ENCODE peak calls at places on chromosomes 12 and 14, in nine cellular contexts. H is activated T-helper 1 cell treated with anti-CD3 and anti-CD28 coated beads, Interleukin-12 subunit alpha, Interleukin-12 subunit beta, Interleukin-2, Interleukin-4 antibody, amounts not matched to agents 30 ng/mL and 10 ng/mL and 1 ng/mL, durations not matched to agents 14 hours and 24 hours and 36 hours; K is dorsolateral prefrontal cortex; U is transverse colon; R is mucosa of gallbladder; Y is stimulated activated CD4-positive, alpha-beta T cell treated with anti-CD3 and anti-CD28 coated beads, Interleukin-4, amount 100 ng/mL, for 4 hours; X is CD4-positive, CD25-positive, alpha-beta regulatory T cell; Z is body of pancreas; Q is AG09309. D is an unnamed sample.

GRCh38 chr14:90697577-90698206 is 118.5 kb downstream of the TTC7B start:
- DNase-seq in U (peak), K (peak), Z (peak), X (peak), R (peak), Q (peak), H (peak), Y (peak), D (peak)

GRCh38 chr14:65866422-65866821 is 453.9 kb downstream of the FUT8 start:
- DNase-seq in U (no peak), X (no peak), Y (no peak), R (no peak), H (no peak), Z (no peak), K (no peak), Q (peak), D (no peak)

GRCh38 chr14:61466249-61466904 is 145.0 kb downstream of the PRKCH start:
- DNase-seq in H (no peak), U (peak), K (no peak), Q (peak), X (no peak), Z (peak), R (peak), Y (no peak), D (no peak)

GRCh38 chr14:105474478-105475268 is at the start of gene CRIP2:
- DNase-seq in R (no peak), H (peak), Z (no peak), K (no peak), X (no peak), Q (no peak), Y (no peak), U (no peak), D (no peak)

GRCh38 chr14:68271996-68272395 is 452.4 kb downstream of the RAD51B start:
- DNase-seq in Z (no peak), X (no peak), Q (no peak), R (no peak), Y (no peak), U (no peak), K (no peak), H (no peak), D (no peak)

GRCh38 chr12:54020587-54020969 is 7.7 kb upstream of the HOXC6 start:
- DNase-seq in K (no peak), Q (no peak), U (no peak), Y (no peak), Z (no peak), R (no peak), X (no peak), H (no peak), D (no peak)

GRCh38 chr14:24187538-24187915 is 1.1 kb downstream of the IPO4 start:
- DNase-seq in H (no peak), R (no peak), Y (no peak), X (no peak), Z (no peak), K (no peak), Q (no peak), U (no peak), D (no peak)

GRCh38 chr12:90995041-90995440 is 9.7 kb downstream of the EPYC start:
- DNase-seq in R (no peak), Z (no peak), Q (no peak), U (no peak), Y (no peak), X (no peak), H (no peak), K (no peak), D (no peak)

GRCh38 chr14:75088153-75088552 is 18.7 kb downstream of the ZC2HC1C start:
- DNase-seq in X (no peak), K (no peak), U (no peak), H (no peak), Z (no peak), Q (no peak), Y (no peak), R (no peak), D (no peak)

GRCh38 chr12:9754097-9754964 is 6.4 kb downstream of the CD69 start:
- DNase-seq in Q (no peak), K (no peak), X (no peak), Z (no peak), Y (no peak), U (no peak), H (no peak), R (no peak), D (no peak)

GRCh38 chr12:240566-240965 is 22.1 kb downstream of the SLC6A13 start:
- DNase-seq in Z (no peak), Q (no peak), Y (no peak), K (no peak), R (no peak), U (no peak), X (no peak), H (no peak), D (no peak)

GRCh38 chr12:111056618-111057521 is 136.5 kb upstream of the MYL2 start:
- DNase-seq in X (peak), Q (no peak), R (no peak), Z (no peak), K (no peak), Y (peak), U (peak), H (peak), D (no peak)

GRCh38 chr14:37652042-37652441 is 56.6 kb downstream of the TTC6 start:
- DNase-seq in U (no peak), X (no peak), Q (no peak), H (no peak), Z (no peak), K (no peak), Y (no peak), R (no peak), D (no peak)

GRCh38 chr12:1575799-1576401 is 18.5 kb downstream of the FBXL14 start:
- DNase-seq in H (no peak), Q (no peak), X (no peak), Y (no peak), U (no peak), R (no peak), Z (no peak), K (no peak), D (peak)

GRCh38 chr14:24790196-24790595 is 156.2 kb upstream of the GZMB start:
- DNase-seq in Z (no peak), Q (no peak), Y (no peak), U (no peak), X (no peak), H (no peak), R (no peak), K (no peak), D (no peak)

D was measured in prostate gland.